ENCODE peak calls at places on chromosome 14, in eight cellular contexts. P is body of pancreas, L is IMR-90, T is heart left ventricle, F is GM12878, N is sigmoid colon, W is testis, U is H1. Q is an unnamed sample.

GRCh38 chr14:77140937-77141591 is 527 bp downstream of the ZDHHC22 start:
- DNase-seq in P (no peak), T (no peak), N (no peak), L (peak; percentile 18), F (no peak), W (no peak), U (no peak), Q (no peak)

GRCh38 chr14:68819260-68819691 is 26.4 kb upstream of the ZFP36L1 start:
- DNase-seq in N (peak; percentile 88), F (no peak), U (no peak), L (peak; percentile 66), T (no peak), P (no peak), W (no peak), Q (peak; percentile 46)

GRCh38 chr14:95432152-95433093 is 84.0 kb downstream of the SYNE3 start:
- DNase-seq in W (peak; percentile 75), T (peak; percentile 62), U (no peak), L (peak; percentile 6), F (no peak), N (peak; percentile 80), P (peak; percentile 70), Q (no peak)

GRCh38 chr14:106738075-106738474 is 1211.7 kb downstream of the TMEM121 start:
- DNase-seq in L (no peak), U (no peak), N (no peak), W (no peak), T (no peak), F (no peak), P (no peak), Q (no peak)

GRCh38 chr14:77275041-77275854 is 4.2 kb upstream of the NGB start:
- DNase-seq in F (no peak), U (no peak), W (no peak), P (no peak), T (no peak), N (no peak), L (no peak), Q (no peak)

GRCh38 chr14:68210729-68211299 is 391.2 kb downstream of the RAD51B start:
- DNase-seq in P (peak; percentile 49), T (no peak), F (peak; percentile 100), W (no peak), U (no peak), L (peak; percentile 99), N (no peak), Q (no peak)

GRCh38 chr14:21672116-21672515 is 1.5 kb downstream of the OR4E1 start:
- DNase-seq in F (no peak), P (no peak), W (no peak), T (no peak), L (peak; percentile 1), U (no peak), N (no peak), Q (no peak)

GRCh38 chr14:102830474-102831045 is 53.3 kb downstream of the TRAF3 start:
- DNase-seq in P (no peak), L (no peak), U (no peak), T (no peak), F (no peak), N (no peak), W (no peak), Q (no peak)

GRCh38 chr14:103999795-104000440 is 57.6 kb upstream of the RD3L start:
- DNase-seq in U (no peak), T (no peak), L (no peak), W (no peak), N (no peak), P (no peak), F (no peak), Q (no peak)

GRCh38 chr14:62957562-62957961 is 87.7 kb downstream of the KCNH5 start:
- DNase-seq in P (no peak), T (no peak), W (no peak), N (no peak), F (no peak), U (no peak), L (peak; percentile 99), Q (peak; percentile 20)

GRCh38 chr14:103561381-103562134 is 899 bp downstream of the BAG5 start:
- DNase-seq in L (peak; percentile 49), U (no peak), T (peak; percentile 70), F (no peak), N (no peak), P (peak; percentile 25), W (no peak), Q (peak; percentile 67)

GRCh38 chr14:65098586-65098985 is 3.7 kb downstream of the MAX start:
- DNase-seq in F (peak; percentile 37), W (no peak), P (no peak), L (peak; percentile 46), U (no peak), N (no peak), T (no peak), Q (no peak)

GRCh38 chr14:30272848-30273563 is 286.0 kb upstream of the G2E3 start:
- DNase-seq in P (no peak), U (no peak), L (no peak), W (peak; percentile 33), F (no peak), T (no peak), N (no peak), Q (no peak)

GRCh38 chr14:61277232-61277631 is 3.9 kb downstream of the TMEM30B start:
- DNase-seq in F (no peak), L (no peak), W (no peak), N (no peak), T (no peak), P (no peak), U (no peak), Q (no peak)

GRCh38 chr14:80523518-80524117 is 312.3 kb upstream of the DIO2 start:
- DNase-seq in F (no peak), L (peak; percentile 28), T (no peak), W (no peak), N (no peak), U (no peak), P (no peak), Q (no peak)

DNA sequence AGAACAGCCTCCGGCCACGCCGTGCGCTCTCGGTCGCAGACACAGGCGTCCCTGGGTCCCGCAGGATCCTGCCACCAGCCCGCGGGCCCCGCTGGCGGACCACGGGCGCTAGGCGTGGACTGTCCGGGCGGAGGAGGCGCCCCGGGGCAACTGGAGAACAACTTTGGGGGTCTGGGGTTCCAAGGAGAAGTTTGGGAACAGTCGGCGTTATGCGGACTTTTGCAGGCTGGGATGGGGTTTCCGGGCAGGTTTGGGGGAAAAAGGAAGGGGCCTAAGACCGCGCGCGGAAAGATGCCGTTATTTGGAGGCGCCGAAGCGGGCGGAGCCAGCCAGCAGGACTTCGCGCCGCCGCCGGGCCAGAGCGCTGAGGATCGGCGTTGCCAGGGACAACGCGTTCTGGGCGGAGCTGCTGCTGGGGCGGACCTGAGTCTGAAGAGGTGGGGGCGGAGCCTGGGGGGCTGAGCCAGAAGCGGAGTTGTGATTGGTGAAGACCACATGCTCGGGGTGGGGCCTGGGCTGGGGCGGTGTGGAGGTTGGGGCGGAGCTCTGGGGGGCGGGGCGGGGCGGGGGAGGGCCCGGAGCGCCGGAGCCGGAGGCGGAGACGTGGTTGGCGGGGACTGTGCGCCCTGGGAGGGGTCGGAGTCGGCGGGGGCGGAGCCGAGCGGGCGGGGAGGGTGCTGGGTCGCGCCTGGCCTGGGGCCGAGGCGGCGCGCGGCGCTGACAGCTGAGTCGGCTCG is at the start of gene CYP46A1:
- DNase-seq in L (peak; percentile 99), F (peak; percentile 89), P (peak; percentile 100), T (peak; percentile 100), N (peak; percentile 100), U (peak; percentile 99), W (peak; percentile 100), Q (peak; percentile 96)
- TF ChIP-seq POLR2A in L (no peak), F (peak; percentile 68), P (no peak), T (peak; percentile 28), N (no peak), U (no peak), W (no peak), Q (peak; percentile 29)

GRCh38 chr14:24232121-24232644 is at the start of gene NEDD8:
- DNase-seq in L (peak; percentile 97), U (no peak), P (peak; percentile 86), T (peak; percentile 92), W (peak; percentile 94), N (peak; percentile 98), F (peak; percentile 69), Q (peak; percentile 30)
- TF ChIP-seq POLR2A in L (peak; percentile 17), U (peak; percentile 17), P (no peak), T (peak; percentile 63), W (no peak), N (peak; percentile 77), F (peak; percentile 72), Q (peak; percentile 44)

DNA sequence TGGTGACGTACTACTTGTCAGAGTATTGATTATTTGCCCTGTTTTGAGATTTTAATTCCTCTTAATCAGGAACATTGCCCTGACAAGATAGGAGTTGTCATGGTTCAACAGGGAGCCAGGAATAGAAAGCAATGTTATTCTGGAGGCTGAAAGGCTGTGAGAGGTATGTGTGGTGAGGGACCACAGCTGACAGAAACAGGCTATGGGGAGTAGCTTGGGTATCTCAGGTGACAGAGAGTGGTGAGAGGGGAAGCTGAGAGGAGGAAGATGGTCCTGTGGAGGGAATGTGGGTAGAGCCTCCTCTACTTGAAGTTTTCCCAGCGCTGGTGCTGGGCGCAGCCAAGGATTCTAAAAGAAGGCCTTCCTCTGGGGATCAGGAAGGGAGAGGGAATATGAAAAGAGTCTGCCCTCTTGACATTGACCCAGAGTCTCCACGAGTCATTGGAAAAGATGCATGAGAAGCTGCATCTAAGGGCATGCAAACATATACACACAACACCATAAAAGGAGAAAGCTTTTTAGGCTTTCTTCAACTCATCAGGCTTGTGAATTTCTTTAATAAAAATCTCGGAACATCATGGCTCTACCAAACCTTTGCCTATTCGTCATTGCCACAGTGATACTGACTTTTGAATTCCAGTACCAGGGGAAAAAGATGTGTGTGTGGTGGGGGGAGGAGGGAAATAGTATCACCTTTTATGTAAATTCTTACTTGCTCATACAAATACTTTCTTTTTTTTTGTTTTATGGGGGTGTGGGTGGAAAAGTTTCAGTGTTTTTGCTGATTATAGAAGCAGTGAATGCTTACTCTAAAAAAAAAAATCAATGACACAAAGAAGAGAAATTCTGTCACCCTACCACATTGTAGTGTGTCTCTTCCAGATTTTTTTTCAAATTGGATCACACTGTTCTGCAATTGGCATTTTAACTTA is 39.9 kb upstream of the DHRS7 start:
- DNase-seq in W (no peak), N (no peak), P (no peak), T (no peak), F (peak; percentile 70), L (no peak), U (no peak), Q (no peak)
- TF ChIP-seq POLR2A in W (no peak), N (no peak), P (no peak), T (no peak), F (peak; percentile 68), L (no peak), U (no peak), Q (no peak)

GRCh38 chr14:55053500-55053899 is 2.1 kb downstream of the MAPK1IP1L start:
- DNase-seq in F (no peak), W (no peak), N (no peak), U (no peak), P (no peak), L (no peak), T (no peak), Q (no peak)

GRCh38 chr14:55054098-55054497 is 2.7 kb downstream of the MAPK1IP1L start:
- DNase-seq in W (no peak), T (no peak), P (no peak), N (no peak), F (no peak), L (no peak), U (no peak), Q (no peak)

GRCh38 chr14:55057919-55058318 is 6.5 kb downstream of the MAPK1IP1L start:
- DNase-seq in P (no peak), L (no peak), N (no peak), F (no peak), T (no peak), W (peak; percentile 41), U (no peak), Q (no peak)

GRCh38 chr14:55062517-55063351 is 11.3 kb downstream of the MAPK1IP1L start:
- DNase-seq in T (peak; percentile 41), F (no peak), N (no peak), P (peak; percentile 16), W (no peak), U (no peak), L (no peak), Q (no peak)

GRCh38 chr14:55059333-55059732 is 7.9 kb downstream of the MAPK1IP1L start:
- DNase-seq in W (no peak), N (no peak), T (no peak), U (no peak), P (no peak), F (no peak), L (no peak), Q (no peak)
- TF ChIP-seq POLR2A in W (no peak), N (no peak), T (no peak), U (no peak), P (no peak), F (no peak), L (no peak), Q (no peak)

Q was measured in H54.